ENCODE peak calls at places on chromosomes 2 and 18, in six cellular contexts. G is CD4-positive, alpha-beta memory T cell; P is upper lobe of left lung; I is HCT116; R is CD8-positive, alpha-beta T cell; A is suprapubic skin. W is an unnamed sample.
A peak's percentile ranks its signal among the peaks of the same experiment; 100 is the strongest.

GRCh38 chr2:168392031-168392430 is 64.0 kb upstream of the CERS6 start:
- DNase-seq in G (no peak), A (no peak), R (no peak), P (no peak), I (no peak), W (no peak)

GRCh38 chr2:656676-657075 is 20.5 kb downstream of the TMEM18 start:
- DNase-seq in I (no peak), P (no peak), G (peak; percentile 27), A (no peak), R (no peak), W (no peak)

GRCh38 chr2:151718796-151719195 is 15.5 kb downstream of the NEB start:
- DNase-seq in R (no peak), G (no peak), P (no peak), A (no peak), I (no peak), W (no peak)

GRCh38 chr2:556494-556893 is 120.7 kb downstream of the TMEM18 start:
- DNase-seq in A (no peak), I (no peak), G (no peak), P (no peak), R (no peak), W (no peak)

GRCh38 chr2:109197491-109198480 is 68.8 kb downstream of the SH3RF3 start:
- DNase-seq in R (no peak), G (no peak), I (no peak), P (no peak), A (no peak), W (no peak)

GRCh38 chr18:21406111-21406510 is 164.1 kb downstream of the GREB1L start:
- DNase-seq in A (no peak), P (no peak), I (no peak), G (no peak), R (no peak), W (no peak)

GRCh38 chr2:234579231-234579962 is 82.5 kb upstream of the ARL4C start:
- DNase-seq in R (no peak), G (no peak), I (no peak), P (no peak), A (no peak), W (no peak)

GRCh38 chr2:192195548-192196418 is 1.1 kb upstream of the TMEFF2 start:
- DNase-seq in I (no peak), P (peak; percentile 75), R (no peak), A (peak; percentile 56), G (peak; percentile 10), W (peak; percentile 59)

GRCh38 chr18:58863539-58864145 is 1.0 kb upstream of the ZNF532 start:
- DNase-seq in G (peak; percentile 24), P (peak; percentile 93), I (no peak), A (no peak), R (peak; percentile 5), W (peak; percentile 52)

GRCh38 chr18:80213173-80213572 is 34.1 kb downstream of the PARD6G start:
- DNase-seq in P (no peak), R (no peak), G (no peak), A (no peak), I (no peak), W (no peak)

GRCh38 chr2:16105178-16105663 is 164.9 kb downstream of the MYCN start:
- DNase-seq in P (no peak), R (no peak), G (no peak), A (no peak), I (no peak), W (no peak)

GRCh38 chr18:39951321-39951720 is 2003.7 kb upstream of the PIK3C3 start:
- DNase-seq in A (no peak), P (no peak), G (no peak), I (no peak), R (no peak), W (no peak)

GRCh38 chr2:232336241-232336736 is 42.3 kb upstream of the ALPP start:
- DNase-seq in R (no peak), I (no peak), G (no peak), A (peak; percentile 53), P (no peak), W (peak; percentile 15)

GRCh38 chr2:224869601-224870000 is 153.4 kb upstream of the CCDC195 start:
- DNase-seq in R (no peak), G (no peak), A (no peak), P (no peak), I (no peak), W (no peak)

GRCh38 chr18:75880266-75880665 is 452.8 kb upstream of the SMIM21 start:
- DNase-seq in R (no peak), G (no peak), P (peak; percentile 37), A (no peak), I (no peak), W (no peak)

GRCh38 chr2:239326831-239327535 is 73.8 kb downstream of the HDAC4 start:
- DNase-seq in G (peak; percentile 65), A (peak; percentile 60), R (peak; percentile 57), P (no peak), I (no peak), W (no peak)

GRCh38 chr2:84781942-84782716 is 98.8 kb downstream of the TRABD2A start:
- DNase-seq in P (no peak), G (peak; percentile 62), A (no peak), R (peak; percentile 45), I (peak; percentile 8), W (no peak)

GRCh38 chr2:217258170-217258569 is 398.3 kb upstream of the TNP1 start:
- DNase-seq in R (no peak), G (no peak), I (no peak), P (no peak), A (no peak), W (no peak)

GRCh38 chr2:16656784-16657391 is 8.7 kb downstream of the CYRIA start:
- DNase-seq in I (no peak), G (no peak), R (no peak), A (no peak), P (no peak), W (peak; percentile 69)

GRCh38 chr2:119290859-119291587 is 67.4 kb downstream of the STEAP3 start:
- DNase-seq in A (peak; percentile 77), R (peak; percentile 56), I (peak; percentile 69), G (peak; percentile 63), P (no peak), W (no peak)

GRCh38 chr2:158724803-158725271 is 70.3 kb upstream of the DAPL1 start:
- DNase-seq in A (no peak), R (no peak), P (no peak), I (no peak), G (no peak), W (no peak)

GRCh38 chr2:65076345-65076710 is 20.1 kb downstream of the CEP68 start:
- DNase-seq in G (no peak), R (no peak), P (no peak), A (no peak), I (no peak), W (no peak)

DNA sequence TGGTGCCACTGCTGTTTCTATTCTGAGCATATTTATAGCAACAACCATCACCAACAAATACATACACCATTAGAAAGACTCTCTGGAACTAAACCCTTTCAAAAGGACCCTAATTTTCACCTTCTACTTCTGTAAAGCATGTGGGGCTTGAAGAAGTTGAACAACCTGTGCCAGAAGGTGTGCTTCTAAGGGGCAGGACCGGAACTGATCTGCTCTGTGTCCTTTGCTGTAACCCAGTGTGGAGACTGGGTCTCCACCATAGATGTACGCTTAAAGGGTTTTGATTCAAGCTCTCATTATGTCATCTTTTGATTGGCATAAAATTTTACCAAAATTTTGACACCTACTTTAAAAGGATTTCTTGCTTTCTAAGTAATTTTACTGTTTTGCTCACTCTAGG is 40.3 kb downstream of the WDR43 start:
- DNase-seq in A (no peak), R (no peak), G (no peak), I (no peak), P (no peak), W (no peak)
- H3K36me3 ChIP-seq in A (peaks cover 82% of the 10 kb centered on the region), R (peaks cover 40% of the 10 kb centered on the region), G (peaks cover 42% of the 10 kb centered on the region), I (peaks cover 72% of the 10 kb centered on the region), P (peaks cover 7% of the 10 kb centered on the region), W (peaks cover 44% of the 10 kb centered on the region)

GRCh38 chr2:60520917-60521539 is 32.4 kb downstream of the BCL11A start:
- DNase-seq in P (peak; percentile 16), G (no peak), I (no peak), A (no peak), R (no peak), W (no peak)

GRCh38 chr2:60518567-60518966 is 34.9 kb downstream of the BCL11A start:
- DNase-seq in I (no peak), R (no peak), G (no peak), A (no peak), P (no peak), W (no peak)

GRCh38 chr2:60517441-60517840 is 36.0 kb downstream of the BCL11A start:
- DNase-seq in I (no peak), G (no peak), A (no peak), R (no peak), P (no peak), W (no peak)

GRCh38 chr2:60520477-60520876 is 33.0 kb downstream of the BCL11A start:
- DNase-seq in I (no peak), P (no peak), A (no peak), G (no peak), R (no peak), W (no peak)

DNA sequence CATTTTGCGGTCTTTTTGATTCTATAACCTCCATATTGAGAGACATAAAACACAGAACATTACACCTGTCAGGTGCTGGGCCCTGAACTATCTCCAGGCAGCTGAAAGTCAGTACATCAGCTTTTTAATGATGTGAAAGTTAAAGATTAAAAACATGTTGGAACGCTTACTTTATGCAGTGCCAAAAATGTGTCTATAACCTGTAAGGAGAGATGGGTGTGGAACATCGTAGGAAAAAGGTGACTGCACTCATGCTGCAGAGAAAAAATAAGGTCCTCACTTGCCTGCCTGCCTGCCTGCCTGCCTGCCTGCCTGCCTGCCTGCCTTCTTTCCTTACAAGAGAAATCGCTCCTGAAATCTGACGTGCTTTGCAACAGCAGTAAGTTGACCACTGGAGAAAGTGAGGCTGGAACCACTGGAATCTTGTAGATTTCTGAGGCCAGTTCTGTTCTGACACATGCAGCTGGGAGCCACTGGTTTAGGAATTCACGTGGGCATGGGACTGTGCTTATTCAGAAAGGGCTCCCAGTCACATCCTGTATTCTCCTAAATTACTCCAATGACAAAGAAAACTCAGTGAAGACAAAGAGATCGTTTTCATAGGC is 34.1 kb downstream of the BCL11A start:
- DNase-seq in I (no peak), A (no peak), R (no peak), P (no peak), G (no peak), W (no peak)
- H3K4me1 ChIP-seq in I (peaks cover 8% of the 10 kb centered on the region), A (peaks cover 20% of the 10 kb centered on the region), R (no peaks in the 10 kb centered on the region), P (no peaks in the 10 kb centered on the region), G (no peaks in the 10 kb centered on the region), W (no peaks in the 10 kb centered on the region)

DNA sequence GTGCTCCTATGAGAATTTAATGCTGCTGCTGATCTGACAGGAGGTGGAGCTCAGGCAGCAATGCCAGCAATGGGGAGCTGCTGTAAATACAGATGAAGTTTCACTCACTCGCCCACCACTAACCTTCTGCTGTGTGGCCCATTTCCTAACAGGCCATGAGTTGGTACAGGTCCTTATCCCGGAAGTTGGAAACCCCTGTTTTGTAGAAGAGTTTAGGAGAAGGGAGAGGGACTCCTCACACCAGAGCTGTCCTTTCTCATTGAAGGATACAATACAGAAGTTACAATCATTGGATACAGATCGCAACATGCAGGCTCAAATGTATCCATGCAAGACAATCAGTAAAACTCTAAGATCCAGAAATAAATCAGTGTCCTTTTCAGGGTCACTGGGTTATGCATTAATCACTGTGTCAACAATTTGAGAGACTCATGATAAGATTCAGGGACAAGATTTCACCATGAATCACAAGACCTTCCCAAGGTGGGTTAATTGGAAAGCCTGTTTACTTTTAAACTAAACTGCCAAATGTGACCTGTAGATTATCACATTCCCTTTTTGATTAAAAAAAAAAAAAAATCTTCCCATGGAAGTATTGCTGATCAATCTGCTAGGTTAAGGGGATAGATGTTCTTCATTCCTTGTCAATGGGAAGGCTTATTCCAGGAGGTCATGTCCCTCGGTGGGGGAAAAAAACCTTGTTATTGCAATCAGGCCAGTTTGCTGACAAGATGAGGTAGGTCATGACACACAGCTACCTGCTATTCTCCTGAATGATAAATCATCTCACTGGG is 97.2 kb downstream of the SP100 start:
- DNase-seq in G (no peak), R (no peak), P (no peak), A (no peak), I (no peak), W (no peak)
- H3K36me3 ChIP-seq in G (peaks cover 15% of the 10 kb centered on the region), R (peaks cover 14% of the 10 kb centered on the region), P (no peaks in the 10 kb centered on the region), A (peaks cover 41% of the 10 kb centered on the region), I (no peaks in the 10 kb centered on the region), W (peaks cover 43% of the 10 kb centered on the region)

GRCh38 chr2:177324797-177325196 is 60.3 kb upstream of the NFE2L2 start:
- DNase-seq in I (no peak), R (no peak), G (no peak), P (no peak), A (no peak), W (no peak)
- H3K4me1 ChIP-seq in I (peaks cover 4% of the 10 kb centered on the region), R (peaks cover 10% of the 10 kb centered on the region), G (peaks cover 13% of the 10 kb centered on the region), P (no peaks in the 10 kb centered on the region), A (peaks cover 29% of the 10 kb centered on the region), W (no peaks in the 10 kb centered on the region)